ENCODE peak calls at places on chromosomes 6 and 20, in ten cellular contexts. U is psoas muscle; T is astrocyte of the cerebellum; Q is kidney; W is CD8-positive, alpha-beta T cell; H is cardiac fibroblast; F is nephron progenitor cell; X is HFF-Myc; R is progenitor cell of endocrine pancreas; S is transverse colon. M is an unnamed sample.

GRCh38 chr6:67933278-67933677 is 701.8 kb upstream of the ADGRB3 start:
- DNase-seq in U (no peak), T (no peak), Q (peak; percentile 3), W (no peak), H (no peak), F (peak; percentile 4), X (no peak), R (no peak), S (no peak), M (no peak)

GRCh38 chr6:1383729-1384548 is 5.4 kb upstream of the FOXF2 start:
- DNase-seq in U (no peak), T (no peak), Q (peak; percentile 57), W (no peak), H (no peak), F (peak; percentile 45), X (no peak), R (no peak), S (no peak), M (peak; percentile 17)

GRCh38 chr6:33787336-33787953 is 1.5 kb downstream of the LEMD2 start:
- DNase-seq in U (no peak), T (no peak), Q (no peak), W (no peak), H (peak; percentile 39), F (no peak), X (no peak), R (no peak), S (no peak), M (no peak)

GRCh38 chr6:114564302-114564933 is 221.6 kb upstream of the HS3ST5 start:
- DNase-seq in U (no peak), T (no peak), Q (no peak), W (no peak), H (no peak), F (no peak), X (no peak), R (no peak), S (no peak), M (no peak)

GRCh38 chr20:12570371-12570770 is 438.4 kb upstream of the SPTLC3 start:
- DNase-seq in U (no peak), T (no peak), Q (no peak), W (no peak), H (no peak), F (peak; percentile 34), X (no peak), R (no peak), S (no peak), M (no peak)

GRCh38 chr6:3526962-3527796 is 70.3 kb upstream of the SLC22A23 start:
- DNase-seq in U (no peak), T (no peak), Q (no peak), W (no peak), H (peak; percentile 64), F (no peak), X (no peak), R (no peak), S (no peak), M (no peak)

GRCh38 chr20:53901064-53901463 is 169.3 kb downstream of the BCAS1 start:
- DNase-seq in U (no peak), T (no peak), Q (no peak), W (no peak), H (peak; percentile 55), F (no peak), X (no peak), R (no peak), S (peak; percentile 28), M (no peak)

GRCh38 chr20:31606928-31607639 is 2.0 kb downstream of the ID1 start:
- DNase-seq in U (peak; percentile 69), T (peak; percentile 79), Q (peak; percentile 83), W (no peak), H (peak; percentile 92), F (peak; percentile 31), X (no peak), R (no peak), S (peak; percentile 55), M (no peak)

GRCh38 chr6:133340557-133340956 is 99.4 kb downstream of the EYA4 start:
- DNase-seq in U (no peak), T (no peak), Q (no peak), W (no peak), H (peak; percentile 73), F (no peak), X (no peak), R (no peak), S (no peak), M (no peak)

GRCh38 chr20:15560936-15561531 is 1012.2 kb downstream of the KIF16B start:
- DNase-seq in U (no peak), T (no peak), Q (no peak), W (no peak), H (no peak), F (no peak), X (no peak), R (no peak), S (no peak), M (no peak)

GRCh38 chr6:54618597-54618996 is 228.0 kb upstream of the FAM83B start:
- DNase-seq in U (no peak), T (no peak), Q (no peak), W (no peak), H (no peak), F (no peak), X (no peak), R (no peak), S (no peak), M (no peak)

GRCh38 chr6:54624216-54624615 is 222.4 kb upstream of the FAM83B start:
- DNase-seq in U (no peak), T (no peak), Q (no peak), W (no peak), H (no peak), F (no peak), X (no peak), R (no peak), S (no peak), M (no peak)

GRCh38 chr6:54619102-54619501 is 227.5 kb upstream of the FAM83B start:
- DNase-seq in U (no peak), T (no peak), Q (no peak), W (no peak), H (no peak), F (no peak), X (no peak), R (no peak), S (no peak), M (no peak)

GRCh38 chr6:54624779-54625178 is 221.8 kb upstream of the FAM83B start:
- DNase-seq in U (no peak), T (peak; percentile 92), Q (no peak), W (no peak), H (peak; percentile 20), F (no peak), X (no peak), R (no peak), S (no peak), M (no peak)

GRCh38 chr6:54621285-54621684 is 225.3 kb upstream of the FAM83B start:
- DNase-seq in U (no peak), T (no peak), Q (no peak), W (no peak), H (peak; percentile 32), F (no peak), X (no peak), R (no peak), S (no peak), M (no peak)
- TF ChIP-seq CTCF in U (no peak), T (peak; percentile 30), Q (no peak), W (no peak), H (peak; percentile 33), F (peak; percentile 37), X (peak; percentile 13), R (peak; percentile 44), S (peak; percentile 25), M (no peak)

GRCh38 chr6:73180718-73181619 is 44.3 kb downstream of the KHDC1L start:
- DNase-seq in U (no peak), T (peak; percentile 69), Q (no peak), W (no peak), H (peak; percentile 86), F (peak; percentile 43), X (peak; percentile 66), R (no peak), S (no peak), M (peak; percentile 25)
- TF ChIP-seq CTCF in U (peak; percentile 77), T (peak; percentile 79), Q (peak; percentile 68), W (peak; percentile 66), H (peak; percentile 81), F (peak; percentile 85), X (peak; percentile 77), R (peak; percentile 84), S (peak; percentile 52), M (peak; percentile 90)

DNA sequence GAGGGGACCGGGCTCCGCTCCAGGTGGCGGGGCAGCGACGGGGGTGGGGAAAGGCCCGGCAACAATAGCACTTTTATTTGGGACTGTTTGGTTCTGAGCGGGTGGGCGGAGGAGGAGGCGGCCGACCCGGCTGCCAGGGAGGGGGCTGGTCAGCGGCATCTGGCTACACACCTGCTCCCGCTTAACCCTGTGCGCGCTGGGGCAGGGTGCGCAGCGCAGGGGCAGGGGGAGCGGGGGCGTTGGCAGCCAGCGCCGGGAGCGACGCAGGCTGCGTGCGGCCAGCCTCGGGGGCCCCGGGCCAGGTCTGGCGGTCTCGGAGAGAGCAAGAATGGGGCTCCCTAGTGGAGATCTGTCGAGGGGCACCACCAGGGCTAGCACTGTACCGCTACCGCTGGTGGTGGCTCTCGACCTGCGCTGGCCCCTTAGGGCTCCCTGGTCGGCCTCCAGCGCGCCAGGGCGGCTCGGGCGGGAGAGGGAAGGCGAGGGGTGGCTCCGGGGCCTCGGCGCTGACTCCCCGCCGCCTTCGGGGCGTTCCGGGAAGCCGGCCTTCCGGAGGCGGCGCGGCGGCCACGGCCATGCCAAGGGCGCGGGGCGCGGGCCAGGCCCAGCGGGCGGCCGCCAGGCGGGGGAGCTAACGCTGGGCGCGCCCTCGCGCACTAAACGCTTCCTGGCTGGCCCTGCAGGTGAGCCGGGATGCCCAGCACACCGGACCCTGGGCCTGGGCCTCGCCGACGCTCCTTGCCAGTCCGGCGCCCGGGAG is 92.4 kb downstream of the NCR2 start:
- DNase-seq in U (peak; percentile 64), T (no peak), Q (peak; percentile 90), W (no peak), H (no peak), F (peak; percentile 55), X (no peak), R (peak; percentile 60), S (peak; percentile 63), M (no peak)
- TF ChIP-seq CTCF in U (peak; percentile 16), T (no peak), Q (no peak), W (no peak), H (no peak), F (no peak), X (no peak), R (peak; percentile 40), S (no peak), M (no peak)

GRCh38 chr6:105949939-105950582 is 136.1 kb upstream of the PRDM1 start:
- DNase-seq in U (no peak), T (no peak), Q (no peak), W (no peak), H (no peak), F (no peak), X (no peak), R (no peak), S (no peak), M (no peak)
- TF ChIP-seq CTCF in U (no peak), T (no peak), Q (no peak), W (no peak), H (no peak), F (no peak), X (no peak), R (no peak), S (no peak), M (no peak)

GRCh38 chr20:25470045-25470444 is 62.6 kb downstream of the GINS1 start:
- DNase-seq in U (no peak), T (peak; percentile 12), Q (peak; percentile 52), W (peak; percentile 14), H (peak; percentile 42), F (peak; percentile 30), X (no peak), R (no peak), S (peak; percentile 49), M (no peak)
- TF ChIP-seq CTCF in U (no peak), T (peak; percentile 55), Q (no peak), W (no peak), H (peak; percentile 45), F (peak; percentile 31), X (peak; percentile 59), R (peak; percentile 57), S (peak; percentile 37), M (peak; percentile 39)

M was measured in D721Med.